ENCODE peak calls at places on chromosomes 16 and 17, in four cellular contexts. One of them, this sample, is unnamed.

GRCh38 chr16:17749706-17750105 is 278.9 kb upstream of the XYLT1 start:
- DNase-seq in uterus: no peak
- DNase-seq in transverse colon: no peak
- DNase-seq in A549: no peak
- DNase-seq in this sample: no peak

GRCh38 chr16:57091990-57092785 is at the start of gene CPNE2:
- DNase-seq in uterus: peak; percentile 76
- DNase-seq in transverse colon: peak; percentile 75
- DNase-seq in A549: peak; percentile 48
- DNase-seq in this sample: peak; percentile 49

GRCh38 chr17:27560668-27561067 is 70.3 kb upstream of the LGALS9 start:
- DNase-seq in uterus: peak; percentile 27
- DNase-seq in transverse colon: peak; percentile 59
- DNase-seq in A549: no peak
- DNase-seq in this sample: no peak

GRCh38 chr17:33981713-33982601 is 273.1 kb upstream of the CCL2 start:
- DNase-seq in uterus: no peak
- DNase-seq in transverse colon: peak; percentile 69
- DNase-seq in A549: no peak
- DNase-seq in this sample: no peak

GRCh38 chr16:49608801-49609200 is 235.2 kb downstream of the C16orf78 start:
- DNase-seq in uterus: no peak
- DNase-seq in transverse colon: no peak
- DNase-seq in A549: peak; percentile 21
- DNase-seq in this sample: peak; percentile 18

GRCh38 chr17:38701504-38702165 is 3.4 kb upstream of the MLLT6 start:
- DNase-seq in uterus: no peak
- DNase-seq in transverse colon: peak; percentile 59
- DNase-seq in A549: peak; percentile 55
- DNase-seq in this sample: peak; percentile 56

GRCh38 chr17:64694207-64694606 is 32.1 kb upstream of the SMURF2 start:
- DNase-seq in uterus: no peak
- DNase-seq in transverse colon: peak; percentile 71
- DNase-seq in A549: peak; percentile 87
- DNase-seq in this sample: peak; percentile 88

GRCh38 chr16:49640606-49641005 is 215.3 kb downstream of the ZNF423 start:
- DNase-seq in uterus: no peak
- DNase-seq in transverse colon: no peak
- DNase-seq in A549: no peak
- DNase-seq in this sample: no peak

GRCh38 chr17:1792495-1793446 is 30.9 kb downstream of the SERPINF1 start:
- DNase-seq in uterus: peak; percentile 3
- DNase-seq in transverse colon: no peak
- DNase-seq in A549: no peak
- DNase-seq in this sample: no peak

GRCh38 chr17:16381496-16381820 is 567 bp downstream of the UBB start:
- DNase-seq in uterus: no peak
- DNase-seq in transverse colon: no peak
- DNase-seq in A549: no peak
- DNase-seq in this sample: no peak

GRCh38 chr16:24771132-24771778 is 41.8 kb downstream of the TNRC6A start:
- DNase-seq in uterus: no peak
- DNase-seq in transverse colon: no peak
- DNase-seq in A549: no peak
- DNase-seq in this sample: no peak

DNA sequence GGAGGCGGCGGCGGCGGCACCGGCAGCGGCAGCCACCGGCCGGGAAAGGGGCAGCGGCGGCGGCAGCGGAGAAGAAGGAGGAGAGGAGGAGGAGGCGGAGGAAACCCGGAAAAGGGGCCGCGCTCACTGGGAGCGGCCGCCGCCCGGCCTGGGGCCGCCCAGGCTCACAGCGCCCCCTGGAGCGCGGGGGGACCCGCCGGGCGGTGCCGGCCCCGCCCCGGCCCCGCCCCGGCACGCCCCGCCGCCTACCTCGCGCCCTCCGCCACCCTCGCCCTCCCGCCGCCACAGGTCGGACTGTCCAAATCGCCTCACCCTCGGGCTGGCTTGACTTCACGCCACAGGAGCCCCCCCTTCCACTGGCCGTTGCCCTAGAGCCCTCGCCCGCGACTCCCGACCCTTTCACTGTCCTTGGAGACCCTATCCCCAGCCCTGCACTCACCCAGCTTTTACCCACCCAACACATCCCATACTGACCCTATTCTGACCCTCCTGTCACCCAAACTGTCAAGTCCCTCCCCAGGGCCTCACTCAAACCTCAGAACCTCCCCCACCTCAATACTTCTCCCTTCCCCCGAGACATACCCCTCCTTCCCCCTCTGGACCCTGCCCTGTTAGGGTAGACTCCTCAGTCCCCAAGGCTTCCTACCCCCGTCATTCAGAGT is at the start of gene CSNK2A2:
- DNase-seq in uterus: peak; percentile 70
- DNase-seq in transverse colon: peak; percentile 78
- DNase-seq in A549: peak; percentile 72
- DNase-seq in this sample: peak; percentile 70
- TF ChIP-seq POLR2A in uterus: no peak
- TF ChIP-seq POLR2A in transverse colon: no peak
- TF ChIP-seq POLR2A in A549: peak; percentile 36
- TF ChIP-seq POLR2A in this sample: peak; percentile 20

GRCh38 chr17:7476951-7477350 is 2.5 kb downstream of the ZBTB4 start:
- DNase-seq in uterus: no peak
- DNase-seq in transverse colon: no peak
- DNase-seq in A549: no peak
- DNase-seq in this sample: peak; percentile 29

GRCh38 chr17:7476474-7476873 is 3.0 kb downstream of the ZBTB4 start:
- DNase-seq in uterus: no peak
- DNase-seq in transverse colon: no peak
- DNase-seq in A549: peak; percentile 50
- DNase-seq in this sample: no peak

GRCh38 chr17:7478276-7479138 is 924 bp downstream of the ZBTB4 start:
- DNase-seq in uterus: peak; percentile 64
- DNase-seq in transverse colon: peak; percentile 62
- DNase-seq in A549: peak; percentile 50
- DNase-seq in this sample: peak; percentile 79

GRCh38 chr17:7477392-7478275 is 1.8 kb downstream of the ZBTB4 start:
- DNase-seq in uterus: no peak
- DNase-seq in transverse colon: peak; percentile 28
- DNase-seq in A549: peak; percentile 24
- DNase-seq in this sample: peak; percentile 85

GRCh38 chr17:7475764-7476422 is 3.5 kb downstream of the ZBTB4 start:
- DNase-seq in uterus: peak; percentile 59
- DNase-seq in transverse colon: peak; percentile 43
- DNase-seq in A549: no peak
- DNase-seq in this sample: peak; percentile 66
- H3K27ac ChIP-seq in uterus: peak overlapping the region; percentile 100
- H3K27ac ChIP-seq in transverse colon: peak overlapping the region; percentile 99
- H3K27ac ChIP-seq in A549: peak overlapping the region; percentile 100
- H3K27ac ChIP-seq in this sample: peak overlapping the region; percentile 99

GRCh38 chr16:85998178-85998867 is 99.4 kb downstream of the IRF8 start:
- DNase-seq in uterus: no peak
- DNase-seq in transverse colon: no peak
- DNase-seq in A549: no peak
- DNase-seq in this sample: peak; percentile 1

GRCh38 chr16:85996843-85997242 is 97.9 kb downstream of the IRF8 start:
- DNase-seq in uterus: no peak
- DNase-seq in transverse colon: no peak
- DNase-seq in A549: no peak
- DNase-seq in this sample: no peak

GRCh38 chr16:85994492-85995433 is 95.8 kb downstream of the IRF8 start:
- DNase-seq in uterus: no peak
- DNase-seq in transverse colon: no peak
- DNase-seq in A549: no peak
- DNase-seq in this sample: no peak

GRCh38 chr16:85992779-85993178 is 93.8 kb downstream of the IRF8 start:
- DNase-seq in uterus: no peak
- DNase-seq in transverse colon: no peak
- DNase-seq in A549: no peak
- DNase-seq in this sample: no peak

DNA sequence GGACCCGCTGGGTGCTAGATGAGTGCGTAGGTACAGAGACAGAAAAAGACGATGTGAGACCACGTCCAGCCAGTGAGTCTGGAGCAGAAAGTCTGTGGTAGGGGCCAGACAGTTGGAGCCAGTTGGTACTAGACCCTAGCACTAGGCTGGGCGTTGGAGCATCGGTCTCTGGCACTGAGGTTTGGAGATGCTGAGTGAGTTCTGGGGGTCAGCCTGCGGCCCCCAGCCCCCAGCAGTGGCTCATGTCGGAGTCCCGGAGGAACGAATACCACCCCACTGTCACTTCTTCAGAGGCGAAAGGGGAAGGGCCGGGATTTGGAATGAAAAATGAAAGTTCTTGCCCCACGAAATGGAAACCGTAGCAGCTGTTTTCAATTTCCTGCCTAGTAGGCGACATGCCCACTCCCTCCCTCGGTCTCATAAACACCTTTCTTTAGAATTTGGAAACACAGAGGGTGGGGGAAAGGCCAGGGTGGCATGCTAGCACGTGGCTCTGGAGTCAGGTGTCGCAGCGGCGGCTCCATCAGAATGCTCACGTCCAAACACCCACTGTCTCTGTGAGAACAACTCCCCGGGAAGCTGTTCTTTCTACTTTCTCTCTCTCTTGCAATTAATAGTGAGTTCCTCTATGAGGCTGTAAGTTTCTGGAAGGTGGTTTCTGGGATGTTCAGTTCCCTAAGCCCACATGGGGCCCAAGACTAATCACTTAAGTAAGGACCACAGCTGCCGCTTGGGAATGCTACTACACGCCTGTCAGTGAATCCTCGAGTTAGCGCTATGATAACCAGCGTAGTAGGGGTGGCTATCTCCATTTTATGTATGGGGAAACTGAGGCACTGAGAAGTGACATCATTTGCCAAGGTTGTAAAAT is 96.9 kb downstream of the IRF8 start:
- DNase-seq in uterus: no peak
- DNase-seq in transverse colon: no peak
- DNase-seq in A549: no peak
- DNase-seq in this sample: peak; percentile 42
- H3K4me3 ChIP-seq in uterus: no peak overlapping the region
- H3K4me3 ChIP-seq in transverse colon: no peak overlapping the region
- H3K4me3 ChIP-seq in A549: no peak overlapping the region
- H3K4me3 ChIP-seq in this sample: no peak overlapping the region

GRCh38 chr16:15575293-15576049 is 67.5 kb downstream of the MARF1 start:
- DNase-seq in uterus: no peak
- DNase-seq in transverse colon: no peak
- DNase-seq in A549: no peak
- DNase-seq in this sample: no peak
- TF ChIP-seq POLR2A in uterus: no peak
- TF ChIP-seq POLR2A in transverse colon: no peak
- TF ChIP-seq POLR2A in A549: no peak
- TF ChIP-seq POLR2A in this sample: no peak

DNA sequence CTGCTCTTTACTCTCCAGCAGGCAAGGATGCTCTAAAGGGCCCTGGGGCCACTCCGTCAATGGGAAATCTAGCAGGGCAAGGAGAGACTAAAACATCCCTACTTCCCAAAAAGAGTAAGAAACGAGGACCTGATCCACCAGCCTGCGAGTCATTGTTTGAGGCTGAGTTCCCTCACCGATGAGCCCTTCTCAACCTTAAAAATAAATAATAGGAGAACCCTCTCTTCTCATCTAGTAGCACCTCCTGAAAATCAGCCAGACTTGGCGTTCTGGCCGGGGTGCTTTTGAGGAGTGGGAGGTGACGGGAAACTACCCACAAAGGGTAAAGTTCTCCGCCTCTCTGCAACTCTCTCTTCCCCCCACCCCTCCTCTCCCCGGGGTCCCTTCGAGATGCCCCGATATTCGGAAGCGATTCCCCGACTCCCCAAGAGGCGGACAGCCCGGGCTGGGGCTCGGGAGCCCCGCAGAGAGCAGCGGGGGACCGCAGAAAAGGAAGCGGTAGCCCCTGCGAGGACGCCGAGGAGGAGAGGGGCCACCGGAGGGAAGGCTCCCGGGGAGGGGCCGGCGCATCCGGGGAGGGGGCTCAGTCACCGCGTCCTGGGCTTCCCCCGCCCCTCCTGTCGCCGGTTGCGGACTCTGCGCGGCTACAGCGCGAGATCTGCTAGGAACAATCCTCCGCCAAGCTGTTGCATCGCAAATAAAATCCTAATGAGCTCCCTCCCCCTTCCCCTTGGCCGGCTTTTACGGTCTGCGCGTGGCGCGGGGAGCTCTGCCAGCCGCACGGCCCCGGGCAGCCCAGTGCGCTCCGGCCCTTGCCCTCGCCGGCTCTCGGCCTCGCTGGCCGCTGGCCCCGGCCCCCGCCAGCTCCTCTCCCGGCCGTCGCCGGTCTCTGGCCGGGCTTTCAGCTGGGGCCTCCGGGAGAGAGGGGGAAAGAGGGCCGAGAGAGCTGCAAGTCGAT is 1.3 kb downstream of the HOXB9 start:
- DNase-seq in uterus: no peak
- DNase-seq in transverse colon: peak; percentile 51
- DNase-seq in A549: peak; percentile 50
- DNase-seq in this sample: no peak
- H3K27ac ChIP-seq in uterus: peak overlapping the region; percentile 44
- H3K27ac ChIP-seq in transverse colon: peak overlapping the region; percentile 93
- H3K27ac ChIP-seq in A549: peak overlapping the region; percentile 95
- H3K27ac ChIP-seq in this sample: peak overlapping the region; percentile 3

This sample was measured in adrenal gland.